ENCODE peak calls at places on chromosomes 11 and 22, in four cellular contexts. One of them, this sample, is unnamed. For H3K4me1, the result is how much of the 10 kb centered on the place peaks cover.

GRCh38 chr22:40426671-40427070 is 56.3 kb downstream of the SGSM3 start:
- DNase-seq in uterus: no peak
- DNase-seq in heart left ventricle: no peak
- DNase-seq in breast epithelium: peak
- DNase-seq in this sample: no peak

GRCh38 chr22:24076091-24076867 is 65.2 kb downstream of the CABIN1 start:
- DNase-seq in uterus: no peak
- DNase-seq in heart left ventricle: no peak
- DNase-seq in breast epithelium: no peak
- DNase-seq in this sample: no peak

GRCh38 chr22:39954584-39955055 is 5.6 kb upstream of the TMA7B start:
- DNase-seq in uterus: no peak
- DNase-seq in heart left ventricle: no peak
- DNase-seq in breast epithelium: no peak
- DNase-seq in this sample: no peak

GRCh38 chr22:41526802-41527799 is 17.2 kb downstream of the POLR3H start:
- DNase-seq in uterus: peak
- DNase-seq in heart left ventricle: peak
- DNase-seq in breast epithelium: no peak
- DNase-seq in this sample: no peak

GRCh38 chr11:3058753-3059664 is 1.8 kb upstream of the CARS1 start:
- DNase-seq in uterus: no peak
- DNase-seq in heart left ventricle: no peak
- DNase-seq in breast epithelium: no peak
- DNase-seq in this sample: no peak

GRCh38 chr22:45318558-45319318 is 9.0 kb downstream of the FAM118A start:
- DNase-seq in uterus: no peak
- DNase-seq in heart left ventricle: no peak
- DNase-seq in breast epithelium: no peak
- DNase-seq in this sample: no peak

GRCh38 chr11:62602141-62603071 is 741 bp upstream of the MTA2 start:
- DNase-seq in uterus: peak
- DNase-seq in heart left ventricle: peak
- DNase-seq in breast epithelium: peak
- DNase-seq in this sample: peak

GRCh38 chr11:86288776-86289507 is 13.1 kb upstream of the HIKESHI start:
- DNase-seq in uterus: no peak
- DNase-seq in heart left ventricle: no peak
- DNase-seq in breast epithelium: no peak
- DNase-seq in this sample: no peak

GRCh38 chr11:99687320-99687719 is 666.6 kb downstream of the CNTN5 start:
- DNase-seq in uterus: no peak
- DNase-seq in heart left ventricle: no peak
- DNase-seq in breast epithelium: no peak
- DNase-seq in this sample: no peak

GRCh38 chr11:44607324-44607962 is 42.0 kb downstream of the CD82 start:
- DNase-seq in uterus: no peak
- DNase-seq in heart left ventricle: no peak
- DNase-seq in breast epithelium: no peak
- DNase-seq in this sample: no peak

GRCh38 chr11:76169473-76169881 is 36.8 kb downstream of the WNT11 start:
- DNase-seq in uterus: no peak
- DNase-seq in heart left ventricle: no peak
- DNase-seq in breast epithelium: no peak
- DNase-seq in this sample: no peak

GRCh38 chr11:77141475-77141874 is 13.4 kb downstream of the MYO7A start:
- DNase-seq in uterus: no peak
- DNase-seq in heart left ventricle: no peak
- DNase-seq in breast epithelium: no peak
- DNase-seq in this sample: no peak

GRCh38 chr22:46444390-46444854 is 93.0 kb downstream of the CELSR1 start:
- DNase-seq in uterus: no peak
- DNase-seq in heart left ventricle: no peak
- DNase-seq in breast epithelium: no peak
- DNase-seq in this sample: no peak

GRCh38 chr11:21909145-21909544 is 283.7 kb upstream of the ANO5 start:
- DNase-seq in uterus: no peak
- DNase-seq in heart left ventricle: no peak
- DNase-seq in breast epithelium: no peak
- DNase-seq in this sample: no peak

GRCh38 chr11:128328955-128329551 is 258.3 kb downstream of the ETS1 start:
- DNase-seq in uterus: no peak
- DNase-seq in heart left ventricle: peak
- DNase-seq in breast epithelium: no peak
- DNase-seq in this sample: no peak

GRCh38 chr22:33427461-33427860 is 369.3 kb upstream of the SYN3 start:
- DNase-seq in uterus: no peak
- DNase-seq in heart left ventricle: no peak
- DNase-seq in breast epithelium: no peak
- DNase-seq in this sample: no peak

GRCh38 chr11:83694191-83694905 is 408.2 kb upstream of the CCDC90B start:
- DNase-seq in uterus: no peak
- DNase-seq in heart left ventricle: no peak
- DNase-seq in breast epithelium: no peak
- DNase-seq in this sample: no peak

GRCh38 chr11:107123022-107123421 is 104.7 kb upstream of the GUCY1A2 start:
- DNase-seq in uterus: no peak
- DNase-seq in heart left ventricle: no peak
- DNase-seq in breast epithelium: no peak
- DNase-seq in this sample: no peak

DNA sequence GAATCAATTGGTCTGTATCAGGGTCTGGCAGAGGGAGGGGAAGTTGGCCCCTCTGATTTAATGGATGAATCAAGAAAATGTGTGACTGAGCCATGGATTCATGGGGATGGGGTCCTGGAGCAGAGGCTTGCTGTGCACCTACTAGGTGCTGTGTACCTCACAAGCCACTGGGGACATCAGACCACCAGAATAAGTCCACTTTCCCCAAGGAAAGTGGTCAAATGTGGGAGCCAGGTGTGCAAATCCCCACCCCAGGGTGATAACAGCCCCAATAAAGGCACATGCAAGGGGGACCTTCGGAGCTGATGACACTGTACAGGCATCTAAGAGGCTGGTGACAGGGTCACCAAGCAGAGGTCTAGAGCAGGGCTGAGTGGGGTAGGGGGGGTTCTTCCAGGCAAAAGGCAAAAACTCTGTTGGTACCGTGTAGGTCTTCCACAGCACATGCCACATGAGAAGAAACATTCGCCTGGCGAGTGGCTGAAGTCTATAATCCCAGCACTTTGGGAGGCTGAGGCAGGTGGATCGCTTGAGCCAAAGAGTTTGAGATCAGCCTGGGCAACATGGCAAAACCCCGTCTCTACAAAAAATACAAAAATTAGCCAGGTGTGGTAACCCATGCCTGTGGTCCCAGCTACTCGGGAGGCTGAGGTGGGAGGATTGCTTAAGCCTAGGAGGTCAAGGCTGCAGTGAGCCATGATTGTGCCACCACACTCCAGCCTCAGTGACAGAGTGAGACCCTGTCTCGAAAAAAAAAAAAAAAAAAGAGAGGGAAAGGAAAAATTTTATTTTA is 28.8 kb downstream of the TXN2 start:
- DNase-seq in uterus: no peak
- DNase-seq in heart left ventricle: no peak
- DNase-seq in breast epithelium: no peak
- DNase-seq in this sample: no peak
- H3K27ac ChIP-seq in uterus: peak
- H3K27ac ChIP-seq in heart left ventricle: peak
- H3K27ac ChIP-seq in breast epithelium: peak
- H3K27ac ChIP-seq in this sample: peak

GRCh38 chr22:50474711-50475651 is at the start of gene SBF1:
- DNase-seq in uterus: peak
- DNase-seq in heart left ventricle: peak
- DNase-seq in breast epithelium: peak
- DNase-seq in this sample: peak
- H3K4me1 ChIP-seq in uterus: under half
- H3K4me1 ChIP-seq in heart left ventricle: under half
- H3K4me1 ChIP-seq in breast epithelium: under half
- H3K4me1 ChIP-seq in this sample: under half

GRCh38 chr11:6323291-6323905 is 3.1 kb upstream of the CAVIN3 start:
- DNase-seq in uterus: no peak
- DNase-seq in heart left ventricle: no peak
- DNase-seq in breast epithelium: no peak
- DNase-seq in this sample: no peak
- H3K4me3 ChIP-seq in uterus: no peak
- H3K4me3 ChIP-seq in heart left ventricle: no peak
- H3K4me3 ChIP-seq in breast epithelium: no peak
- H3K4me3 ChIP-seq in this sample: no peak

GRCh38 chr22:28031383-28031922 is 112.4 kb upstream of the PITPNB start:
- DNase-seq in uterus: no peak
- DNase-seq in heart left ventricle: no peak
- DNase-seq in breast epithelium: no peak
- DNase-seq in this sample: peak

GRCh38 chr22:28032896-28033295 is 113.8 kb upstream of the PITPNB start:
- DNase-seq in uterus: no peak
- DNase-seq in heart left ventricle: no peak
- DNase-seq in breast epithelium: no peak
- DNase-seq in this sample: no peak

GRCh38 chr22:28029201-28029948 is 110.3 kb upstream of the PITPNB start:
- DNase-seq in uterus: no peak
- DNase-seq in heart left ventricle: peak
- DNase-seq in breast epithelium: peak
- DNase-seq in this sample: peak

GRCh38 chr22:28029962-28030361 is 110.9 kb upstream of the PITPNB start:
- DNase-seq in uterus: no peak
- DNase-seq in heart left ventricle: no peak
- DNase-seq in breast epithelium: no peak
- DNase-seq in this sample: no peak

GRCh38 chr22:28030442-28030841 is 111.4 kb upstream of the PITPNB start:
- DNase-seq in uterus: no peak
- DNase-seq in heart left ventricle: no peak
- DNase-seq in breast epithelium: no peak
- DNase-seq in this sample: peak
- H3K27ac ChIP-seq in uterus: peak
- H3K27ac ChIP-seq in heart left ventricle: no peak
- H3K27ac ChIP-seq in breast epithelium: peak
- H3K27ac ChIP-seq in this sample: no peak

DNA sequence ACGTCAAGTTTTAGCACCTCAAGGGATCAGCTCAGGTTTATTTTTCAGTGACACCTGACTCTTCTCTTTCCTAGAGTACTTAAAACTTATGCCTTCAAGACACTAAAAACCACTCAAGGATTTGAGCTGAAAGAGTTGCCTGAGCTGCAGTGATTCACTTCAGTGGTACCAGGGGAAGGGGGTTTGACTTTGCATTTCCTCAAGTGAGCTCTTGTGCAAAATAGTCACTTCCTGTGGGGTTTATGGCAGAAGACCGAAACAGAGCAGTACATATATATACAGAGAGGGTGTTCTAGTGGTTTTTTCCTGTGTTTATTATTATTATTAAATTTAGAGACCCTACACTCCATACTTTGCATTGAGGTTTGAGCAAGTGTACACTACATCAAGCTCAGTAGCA is 60.7 kb downstream of the DBX1 start:
- DNase-seq in uterus: no peak
- DNase-seq in heart left ventricle: no peak
- DNase-seq in breast epithelium: no peak
- DNase-seq in this sample: no peak
- H3K4me1 ChIP-seq in uterus: under half
- H3K4me1 ChIP-seq in heart left ventricle: under half
- H3K4me1 ChIP-seq in breast epithelium: under half
- H3K4me1 ChIP-seq in this sample: under half

DNA sequence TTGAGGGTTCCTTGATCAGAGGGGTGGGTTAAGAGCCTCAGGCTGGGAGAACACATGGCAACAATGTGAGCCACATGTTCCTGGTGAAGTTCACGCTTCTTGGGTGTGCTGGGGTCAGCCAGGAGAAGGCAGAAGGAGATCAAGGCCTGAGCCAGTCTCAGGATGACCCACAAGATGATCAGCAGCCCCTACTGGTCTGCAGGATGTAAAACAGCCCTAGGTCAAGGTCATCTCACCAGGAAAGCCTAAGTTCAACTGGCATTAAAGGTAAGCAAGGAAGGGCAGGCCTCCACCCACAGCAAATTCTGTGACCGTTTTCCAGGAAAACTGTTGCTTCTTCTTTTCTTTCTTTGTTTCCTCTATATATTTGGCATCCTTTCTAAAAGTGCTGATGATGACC is 156.7 kb upstream of the KIRREL3 start:
- DNase-seq in uterus: no peak
- DNase-seq in heart left ventricle: no peak
- DNase-seq in breast epithelium: no peak
- DNase-seq in this sample: no peak
- H3K4me3 ChIP-seq in uterus: no peak
- H3K4me3 ChIP-seq in heart left ventricle: no peak
- H3K4me3 ChIP-seq in breast epithelium: no peak
- H3K4me3 ChIP-seq in this sample: no peak